ENCODE peak calls at places on chromosome X, in six cellular contexts. N is GM23248, E is SK-N-SH, K is PC-3, R is Karpas-422, Z is HCT116. U is an unnamed sample. For H3K9me2 and H3K4me1, the result is how much of the 10 kb centered on the place peaks cover.

GRCh38 chrX:53456254-53456653 is 22.1 kb upstream of the HSD17B10 start:
- DNase-seq in N (peak), E (no peak), K (peak), R (no peak), Z (no peak), U (no peak)

GRCh38 chrX:140933874-140934655 is 68.3 kb upstream of the SPANXB1 start:
- DNase-seq in N (no peak), E (no peak), K (no peak), R (no peak), Z (no peak), U (no peak)

GRCh38 chrX:48468693-48469691 is 1.1 kb downstream of the SLC38A5 start:
- DNase-seq in N (no peak), E (no peak), K (no peak), R (no peak), Z (no peak), U (peak)

GRCh38 chrX:34632404-34632803 is 24.7 kb downstream of the TMEM47 start:
- DNase-seq in N (peak), E (no peak), K (no peak), R (no peak), Z (no peak), U (no peak)

GRCh38 chrX:2600564-2600963 is 90.5 kb upstream of the CD99 start:
- DNase-seq in N (no peak), E (no peak), K (no peak), R (no peak), Z (no peak), U (no peak)

GRCh38 chrX:10158279-10158939 is 1.6 kb downstream of the CLCN4 start:
- DNase-seq in N (peak), E (peak), K (no peak), R (peak), Z (no peak), U (no peak)

GRCh38 chrX:122625821-122626220 is 558.3 kb upstream of the GRIA3 start:
- DNase-seq in N (peak), E (no peak), K (peak), R (no peak), Z (no peak), U (no peak)

GRCh38 chrX:63434665-63435064 is 83.5 kb upstream of the SPIN4 start:
- DNase-seq in N (no peak), E (no peak), K (peak), R (no peak), Z (peak), U (no peak)

GRCh38 chrX:19152762-19153161 is 30.5 kb upstream of the ADGRG2 start:
- DNase-seq in N (peak), E (no peak), K (peak), R (no peak), Z (no peak), U (no peak)

GRCh38 chrX:150196300-150196699 is 166.8 kb upstream of the MAMLD1 start:
- DNase-seq in N (no peak), E (no peak), K (no peak), R (no peak), Z (no peak), U (no peak)

GRCh38 chrX:129932792-129933321 is 26.9 kb downstream of the UTP14A start:
- DNase-seq in N (peak), E (no peak), K (peak), R (no peak), Z (no peak), U (no peak)

GRCh38 chrX:15908891-15909290 is 54.3 kb upstream of the AP1S2 start:
- DNase-seq in N (no peak), E (no peak), K (no peak), R (no peak), Z (no peak), U (no peak)

GRCh38 chrX:24963823-24964222 is 51.9 kb downstream of the ARX start:
- DNase-seq in N (no peak), E (no peak), K (no peak), R (no peak), Z (no peak), U (no peak)

GRCh38 chrX:115968436-115969252 is 201.9 kb upstream of the AGTR2 start:
- DNase-seq in N (peak), E (peak), K (no peak), R (no peak), Z (peak), U (peak)

GRCh38 chrX:118271770-118272169 is 74.1 kb upstream of the WDR44 start:
- DNase-seq in N (no peak), E (peak), K (no peak), R (no peak), Z (no peak), U (no peak)

GRCh38 chrX:153723351-153724251 is 586 bp downstream of the BCAP31 start:
- DNase-seq in N (peak), E (peak), K (peak), R (peak), Z (no peak), U (peak)

GRCh38 chrX:99603076-99603814 is 806.8 kb downstream of the PCDH19 start:
- DNase-seq in N (no peak), E (no peak), K (no peak), R (no peak), Z (no peak), U (no peak)

GRCh38 chrX:39736219-39737211 is 361.2 kb downstream of the BCOR start:
- DNase-seq in N (peak), E (peak), K (peak), R (no peak), Z (no peak), U (no peak)

GRCh38 chrX:129957241-129958099 is 25.0 kb upstream of the BCORL1 start:
- DNase-seq in N (peak), E (peak), K (peak), R (peak), Z (peak), U (peak)

GRCh38 chrX:41921492-41922124 is 1.7 kb downstream of the CASK start:
- DNase-seq in N (peak), E (no peak), K (peak), R (no peak), Z (no peak), U (peak)

GRCh38 chrX:115147220-115147619 is 42.0 kb upstream of the RBMXL3 start:
- DNase-seq in N (peak), E (peak), K (peak), R (peak), Z (peak), U (peak)

GRCh38 chrX:106484233-106484632 is 127.5 kb upstream of the RADX start:
- DNase-seq in N (peak), E (no peak), K (no peak), R (peak), Z (no peak), U (peak)

GRCh38 chrX:44203791-44204190 is 139.7 kb downstream of the EFHC2 start:
- DNase-seq in N (no peak), E (no peak), K (peak), R (peak), Z (peak), U (no peak)

GRCh38 chrX:132876509-132876837 is 82.0 kb downstream of the HS6ST2 start:
- DNase-seq in N (no peak), E (no peak), K (no peak), R (no peak), Z (no peak), U (no peak)

GRCh38 chrX:63561425-63561824 is 210.3 kb upstream of the SPIN4 start:
- DNase-seq in N (peak), E (no peak), K (peak), R (no peak), Z (no peak), U (peak)

GRCh38 chrX:40845331-40845911 is 110.1 kb upstream of the MED14 start:
- DNase-seq in N (peak), E (no peak), K (peak), R (no peak), Z (no peak), U (no peak)

GRCh38 chrX:13851996-13852695 is 35.3 kb upstream of the GPM6B start:
- DNase-seq in N (no peak), E (no peak), K (peak), R (peak), Z (no peak), U (peak)

GRCh38 chrX:119398587-119398973 is 556 bp upstream of the SLC25A43 start:
- DNase-seq in N (peak), E (no peak), K (no peak), R (no peak), Z (no peak), U (no peak)
- H3K9ac ChIP-seq in N (peak), E (peak), K (peak), R (peak), Z (peak), U (peak)

GRCh38 chrX:69238153-69238959 is 73.1 kb upstream of the PJA1 start:
- DNase-seq in N (peak), E (peak), K (no peak), R (no peak), Z (no peak), U (no peak)

GRCh38 chrX:69237228-69237627 is 72.0 kb upstream of the PJA1 start:
- DNase-seq in N (no peak), E (no peak), K (no peak), R (no peak), Z (no peak), U (no peak)

GRCh38 chrX:69234624-69235023 is 69.4 kb upstream of the PJA1 start:
- DNase-seq in N (no peak), E (no peak), K (no peak), R (no peak), Z (no peak), U (no peak)

GRCh38 chrX:69236641-69237040 is 71.4 kb upstream of the PJA1 start:
- DNase-seq in N (no peak), E (no peak), K (no peak), R (no peak), Z (no peak), U (no peak)

GRCh38 chrX:69238960-69239231 is 73.6 kb upstream of the PJA1 start:
- DNase-seq in N (no peak), E (no peak), K (no peak), R (no peak), Z (no peak), U (no peak)
- H3K9me2 ChIP-seq in N (under half), E (under half), K (under half), R (under half), Z (under half), U (under half)

DNA sequence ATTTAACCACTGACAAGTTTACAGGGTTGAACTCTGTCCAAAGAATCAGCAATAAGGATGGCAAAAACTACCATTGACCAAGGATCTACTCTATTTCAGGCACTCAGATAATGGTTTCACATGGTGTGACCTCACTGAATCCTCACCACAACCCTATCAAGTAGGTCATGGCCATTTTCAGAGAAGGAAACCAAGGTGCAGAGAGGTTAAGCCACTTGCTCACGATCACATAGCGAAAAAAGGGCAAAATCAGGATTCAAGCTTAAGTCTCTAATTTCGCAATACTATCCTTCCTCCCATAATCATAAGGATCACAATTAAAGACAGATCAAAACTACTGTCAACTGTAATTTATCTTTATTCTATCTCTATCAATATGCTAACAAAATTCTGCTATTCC is 191.0 kb upstream of the AFF2 start:
- DNase-seq in N (no peak), E (no peak), K (no peak), R (no peak), Z (no peak), U (no peak)
- H3K4me1 ChIP-seq in N (under half), E (under half), K (under half), R (half or more), Z (under half), U (under half)

GRCh38 chrX:46547857-46548256 is 2.6 kb upstream of the ZNF674 start:
- DNase-seq in N (peak), E (no peak), K (peak), R (no peak), Z (peak), U (no peak)
- H3K9ac ChIP-seq in N (peak), E (no peak), K (no peak), R (no peak), Z (no peak), U (no peak)

GRCh38 chrX:57641338-57641737 is 38.7 kb downstream of the NLRP2B start:
- DNase-seq in N (no peak), E (no peak), K (no peak), R (no peak), Z (no peak), U (no peak)
- H3K9me2 ChIP-seq in N (under half), E (under half), K (under half), R (under half), Z (under half), U (under half)

GRCh38 chrX:124592745-124593144 is 246.4 kb downstream of the SH2D1A start:
- DNase-seq in N (no peak), E (no peak), K (no peak), R (no peak), Z (no peak), U (no peak)

DNA sequence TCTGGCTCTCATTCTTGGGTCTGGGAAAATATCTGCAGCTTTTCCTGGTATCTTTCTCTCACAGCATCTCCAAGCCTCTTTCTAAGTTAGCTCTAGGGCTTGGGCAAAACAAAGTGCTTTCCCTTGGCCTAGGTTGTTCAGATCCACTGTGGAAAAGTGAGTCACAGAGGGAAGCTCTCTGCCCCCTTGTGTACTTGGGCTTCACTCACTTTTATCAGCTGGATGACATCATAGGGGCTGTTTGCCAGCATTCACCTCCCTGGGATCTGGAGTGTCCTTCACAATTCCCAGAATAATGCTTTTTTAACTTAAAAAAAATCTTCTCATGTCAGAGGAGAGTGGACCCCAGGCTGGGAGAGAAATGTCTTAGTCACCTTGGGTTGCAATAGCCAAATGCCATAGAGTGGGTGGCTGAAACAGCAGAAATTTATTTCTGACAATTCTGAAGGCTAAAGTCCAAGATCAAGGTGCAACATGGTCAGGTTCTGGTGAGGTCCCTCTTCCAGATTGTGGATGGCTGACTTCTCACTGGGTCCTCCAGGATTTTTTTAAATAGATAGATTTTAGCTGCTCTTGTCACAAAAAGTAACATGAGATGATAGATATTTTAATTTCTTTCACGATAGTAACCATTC is 247.8 kb downstream of the SH2D1A start:
- DNase-seq in N (no peak), E (no peak), K (peak), R (no peak), Z (no peak), U (no peak)
- H3K4me1 ChIP-seq in N (under half), E (under half), K (under half), R (under half), Z (under half), U (under half)